ENCODE peak calls at places on chromosomes 7 and 10, in nine cellular contexts. H is substantia nigra; L is stimulated activated CD8-positive, alpha-beta memory T cell treated with anti-CD3 and anti-CD28 coated beads, Interleukin-4, amount 100 ng/mL, for 1 hour; V is activated T-cell treated with anti-CD3 and anti-CD28 coated beads, Interleukin-2, amount 50 U/mL, for 72 hours; M is astrocyte of the spinal cord; P is GM20000; X is left ventricle myocardium superior; W is uterus; A is stimulated activated CD4-positive, alpha-beta T cell treated with anti-CD3 and anti-CD28 coated beads, Interleukin-4, amount 100 ng/mL, for 1 hour. Y is an unnamed sample.
A peak's percentile ranks its signal among the peaks of the same experiment; 100 is the strongest.

GRCh38 chr10:130301026-130301892 is 165.1 kb downstream of the GLRX3 start:
- DNase-seq in X (peak; percentile 87), A (peak; percentile 76), L (no peak), H (no peak), V (peak; percentile 76), M (peak; percentile 36), W (no peak), P (no peak), Y (peak; percentile 70)

GRCh38 chr7:28872226-28872625 is 85.9 kb downstream of the TRIL start:
- DNase-seq in V (no peak), W (no peak), H (no peak), X (no peak), A (no peak), P (no peak), L (no peak), M (no peak), Y (no peak)

GRCh38 chr7:77428777-77429231 is 12.7 kb upstream of the GSAP start:
- DNase-seq in H (no peak), M (no peak), X (no peak), L (no peak), A (no peak), P (no peak), V (no peak), W (no peak), Y (no peak)

GRCh38 chr10:47358457-47358856 is 10.3 kb downstream of the RBP3 start:
- DNase-seq in M (no peak), L (no peak), X (no peak), A (no peak), W (no peak), P (no peak), H (no peak), V (no peak), Y (no peak)

GRCh38 chr7:54541941-54542618 is at the start of gene VSTM2A:
- DNase-seq in A (no peak), V (no peak), X (no peak), P (no peak), M (peak; percentile 10), L (no peak), H (no peak), W (no peak), Y (peak; percentile 84)

GRCh38 chr10:47322300-47323061 is at the start of gene GDF2:
- DNase-seq in W (no peak), L (no peak), A (no peak), H (no peak), X (no peak), P (no peak), V (no peak), M (no peak), Y (no peak)

GRCh38 chr7:37047260-37047659 is 323.0 kb upstream of the AOAH start:
- DNase-seq in X (no peak), M (no peak), A (no peak), W (no peak), P (no peak), L (no peak), H (no peak), V (no peak), Y (no peak)

GRCh38 chr10:52066383-52066782 is 247.7 kb upstream of the DKK1 start:
- DNase-seq in V (no peak), X (no peak), W (no peak), M (no peak), L (no peak), A (no peak), H (no peak), P (no peak), Y (no peak)

GRCh38 chr10:101896466-101896865 is 52.9 kb upstream of the KCNIP2 start:
- DNase-seq in P (no peak), L (no peak), M (peak; percentile 24), H (no peak), X (no peak), W (no peak), V (no peak), A (no peak), Y (no peak)

GRCh38 chr10:27986831-27987230 is 12.0 kb downstream of the ODAD2 start:
- DNase-seq in L (no peak), A (no peak), H (no peak), M (no peak), W (no peak), X (no peak), V (no peak), P (no peak), Y (no peak)

GRCh38 chr7:84701524-84702306 is 485.1 kb downstream of the SEMA3D start:
- DNase-seq in M (peak; percentile 96), V (no peak), W (no peak), X (no peak), L (no peak), H (no peak), P (no peak), A (no peak), Y (peak; percentile 52)

GRCh38 chr10:113273151-113273876 is 279.5 kb upstream of the HABP2 start:
- DNase-seq in H (no peak), X (peak; percentile 69), W (no peak), L (no peak), M (peak; percentile 5), A (no peak), P (no peak), V (no peak), Y (peak; percentile 37)

GRCh38 chr10:30435068-30435422 is 1.1 kb downstream of the MAP3K8 start:
- DNase-seq in L (no peak), H (no peak), V (no peak), P (no peak), M (no peak), A (no peak), W (peak; percentile 55), X (peak; percentile 50), Y (peak; percentile 60)

GRCh38 chr7:55458351-55458750 is 93.2 kb downstream of the LANCL2 start:
- DNase-seq in A (no peak), H (no peak), L (no peak), P (no peak), X (no peak), V (no peak), M (no peak), W (no peak), Y (no peak)